ENCODE peak calls at places on chromosomes 2 and 18, in six cellular contexts. F is fibroblast of villous mesenchyme, C is tibial nerve, O is GM12865, E is heart right ventricle, P is lower lobe of right lung. K is an unnamed sample.

GRCh38 chr2:120596990-120597594 is 138.6 kb upstream of the GLI2 start:
- DNase-seq in O (no peak), F (peak; percentile 78), C (peak; percentile 87), P (peak; percentile 50), E (peak; percentile 53), K (peak; percentile 96)

GRCh38 chr2:33278245-33278943 is 198.1 kb upstream of the RASGRP3 start:
- DNase-seq in C (peak; percentile 58), O (no peak), E (peak; percentile 40), P (no peak), F (no peak), K (peak; percentile 16)

GRCh38 chr18:63315879-63316278 is 3.7 kb downstream of the BCL2 start:
- DNase-seq in P (no peak), E (no peak), F (no peak), C (no peak), O (peak; percentile 25), K (no peak)

GRCh38 chr2:207746131-207746530 is 23.6 kb downstream of the FZD5 start:
- DNase-seq in C (no peak), P (no peak), F (peak; percentile 78), E (peak; percentile 28), O (peak; percentile 79), K (peak; percentile 84)

GRCh38 chr2:29443086-29443485 is 327.9 kb downstream of the CLIP4 start:
- DNase-seq in E (no peak), C (no peak), O (no peak), F (no peak), P (no peak), K (no peak)

GRCh38 chr2:201396595-201396994 is 39.5 kb upstream of the FLACC1 start:
- DNase-seq in F (no peak), C (no peak), E (no peak), P (no peak), O (no peak), K (peak; percentile 40)

GRCh38 chr18:55588001-55588875 is at the start of gene TCF4:
- DNase-seq in P (peak; percentile 68), C (peak; percentile 42), F (peak; percentile 62), O (peak; percentile 46), E (peak; percentile 73), K (peak; percentile 72)

GRCh38 chr2:24919100-24919976 is 699 bp downstream of the ADCY3 start:
- DNase-seq in C (no peak), F (peak; percentile 53), O (peak; percentile 68), P (no peak), E (no peak), K (no peak)

GRCh38 chr2:55618025-55618648 is 715 bp upstream of the PPP4R3B start:
- DNase-seq in E (peak; percentile 7), O (peak; percentile 30), C (peak; percentile 13), F (peak; percentile 30), P (no peak), K (peak; percentile 12)

GRCh38 chr2:230866704-230867561 is 2.2 kb downstream of the ITM2C start:
- DNase-seq in C (no peak), P (no peak), E (no peak), F (peak; percentile 12), O (no peak), K (peak; percentile 19)

GRCh38 chr18:30139631-30140287 is 902.8 kb downstream of the DSC3 start:
- DNase-seq in P (no peak), E (no peak), C (no peak), O (no peak), F (no peak), K (no peak)

GRCh38 chr18:57029761-57030160 is 117.1 kb upstream of the BOD1L2 start:
- DNase-seq in E (no peak), P (no peak), C (no peak), F (no peak), O (no peak), K (no peak)

GRCh38 chr18:3250237-3251107 is 2.9 kb downstream of the MYL12A start:
- DNase-seq in C (no peak), O (peak; percentile 32), E (no peak), P (no peak), F (peak; percentile 72), K (peak; percentile 85)

GRCh38 chr18:832085-832681 is 20.1 kb upstream of the YES1 start:
- DNase-seq in O (peak; percentile 13), C (no peak), P (no peak), E (no peak), F (peak; percentile 21), K (peak; percentile 37)

GRCh38 chr2:38155-38554 is 8.2 kb downstream of the FAM110C start:
- DNase-seq in F (no peak), P (no peak), O (no peak), C (no peak), E (no peak), K (no peak)

GRCh38 chr2:199602271-199602895 is 144.6 kb upstream of the SATB2 start:
- DNase-seq in E (no peak), P (no peak), C (no peak), O (no peak), F (no peak), K (no peak)

GRCh38 chr2:37367984-37368383 is 23.6 kb downstream of the QPCT start:
- DNase-seq in O (no peak), C (no peak), F (no peak), E (no peak), P (no peak), K (no peak)

GRCh38 chr2:11073251-11073650 is 82.0 kb upstream of the SLC66A3 start:
- DNase-seq in O (peak; percentile 30), E (no peak), P (no peak), F (peak; percentile 52), C (no peak), K (peak; percentile 53)

GRCh38 chr2:189002079-189002478 is 27.9 kb downstream of the COL3A1 start:
- DNase-seq in P (no peak), E (no peak), F (peak; percentile 87), O (no peak), C (no peak), K (peak; percentile 76)

GRCh38 chr18:9614401-9615279 is at the start of gene PPP4R1:
- DNase-seq in P (peak; percentile 90), F (peak; percentile 69), O (peak; percentile 78), E (peak; percentile 75), C (peak; percentile 47), K (peak; percentile 55)

GRCh38 chr2:170361359-170361936 is 183.5 kb downstream of the MYO3B start:
- DNase-seq in P (no peak), O (peak; percentile 72), C (peak; percentile 43), F (peak; percentile 47), E (peak; percentile 12), K (peak; percentile 72)

GRCh38 chr2:82013641-82014040 is 1709.1 kb upstream of the LRRTM1 start:
- DNase-seq in C (no peak), E (no peak), O (no peak), P (no peak), F (no peak), K (no peak)

GRCh38 chr2:179304424-179304823 is 39.8 kb upstream of the SESTD1 start:
- DNase-seq in F (no peak), C (no peak), O (no peak), E (no peak), P (no peak), K (no peak)

GRCh38 chr2:200523158-200523557 is 2.8 kb upstream of the SGO2 start:
- DNase-seq in C (no peak), O (no peak), F (no peak), P (no peak), E (no peak), K (no peak)

GRCh38 chr2:152097291-152098032 is 1.4 kb downstream of the CACNB4 start:
- DNase-seq in P (no peak), F (peak; percentile 45), E (peak; percentile 4), C (no peak), O (peak; percentile 12), K (peak; percentile 21)

GRCh38 chr2:96665083-96665569 is 22.6 kb downstream of the FER1L5 start:
- DNase-seq in P (peak; percentile 61), C (peak; percentile 29), F (peak; percentile 99), O (no peak), E (no peak), K (peak; percentile 99)

GRCh38 chr2:88580088-88580487 is 47.2 kb downstream of the EIF2AK3 start:
- DNase-seq in C (no peak), E (no peak), O (no peak), P (no peak), F (no peak), K (no peak)

DNA sequence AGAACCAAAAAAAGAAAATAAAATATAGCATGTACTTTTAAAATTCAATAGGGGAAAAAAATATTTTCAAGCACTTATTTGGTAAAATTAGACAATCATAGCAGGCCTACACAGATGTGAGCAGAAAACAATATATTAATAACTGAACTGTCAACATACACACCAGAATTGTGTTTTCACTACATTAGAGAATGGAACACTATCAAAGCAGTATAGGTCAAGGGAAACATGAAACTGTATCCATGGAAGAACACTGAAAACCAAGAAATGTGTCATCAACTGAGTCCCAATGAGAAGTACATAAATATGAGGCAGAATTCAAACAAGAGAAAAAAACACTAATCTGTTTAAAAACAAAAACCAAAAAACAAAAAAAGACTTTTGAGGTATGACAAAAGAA is 132.4 kb downstream of the USP34 start:
- DNase-seq in C (no peak), E (no peak), P (no peak), F (no peak), O (no peak), K (no peak)
- TF ChIP-seq CTCF in C (no peak), E (no peak), P (no peak), F (no peak), O (no peak), K (no peak)

GRCh38 chr2:204625135-204625534 is 79.9 kb downstream of the PARD3B start:
- DNase-seq in F (no peak), E (no peak), P (no peak), O (peak; percentile 1), C (no peak), K (peak; percentile 6)
- TF ChIP-seq CTCF in F (no peak), E (no peak), P (no peak), O (no peak), C (no peak), K (no peak)

GRCh38 chr2:142710336-142710735 is 167.1 kb upstream of the KYNU start:
- DNase-seq in E (no peak), O (peak; percentile 17), F (no peak), C (no peak), P (no peak), K (no peak)

GRCh38 chr2:142707318-142707717 is 170.1 kb upstream of the KYNU start:
- DNase-seq in C (no peak), F (no peak), E (no peak), O (no peak), P (no peak), K (no peak)
- TF ChIP-seq CTCF in C (no peak), F (no peak), E (no peak), O (no peak), P (no peak), K (no peak)

DNA sequence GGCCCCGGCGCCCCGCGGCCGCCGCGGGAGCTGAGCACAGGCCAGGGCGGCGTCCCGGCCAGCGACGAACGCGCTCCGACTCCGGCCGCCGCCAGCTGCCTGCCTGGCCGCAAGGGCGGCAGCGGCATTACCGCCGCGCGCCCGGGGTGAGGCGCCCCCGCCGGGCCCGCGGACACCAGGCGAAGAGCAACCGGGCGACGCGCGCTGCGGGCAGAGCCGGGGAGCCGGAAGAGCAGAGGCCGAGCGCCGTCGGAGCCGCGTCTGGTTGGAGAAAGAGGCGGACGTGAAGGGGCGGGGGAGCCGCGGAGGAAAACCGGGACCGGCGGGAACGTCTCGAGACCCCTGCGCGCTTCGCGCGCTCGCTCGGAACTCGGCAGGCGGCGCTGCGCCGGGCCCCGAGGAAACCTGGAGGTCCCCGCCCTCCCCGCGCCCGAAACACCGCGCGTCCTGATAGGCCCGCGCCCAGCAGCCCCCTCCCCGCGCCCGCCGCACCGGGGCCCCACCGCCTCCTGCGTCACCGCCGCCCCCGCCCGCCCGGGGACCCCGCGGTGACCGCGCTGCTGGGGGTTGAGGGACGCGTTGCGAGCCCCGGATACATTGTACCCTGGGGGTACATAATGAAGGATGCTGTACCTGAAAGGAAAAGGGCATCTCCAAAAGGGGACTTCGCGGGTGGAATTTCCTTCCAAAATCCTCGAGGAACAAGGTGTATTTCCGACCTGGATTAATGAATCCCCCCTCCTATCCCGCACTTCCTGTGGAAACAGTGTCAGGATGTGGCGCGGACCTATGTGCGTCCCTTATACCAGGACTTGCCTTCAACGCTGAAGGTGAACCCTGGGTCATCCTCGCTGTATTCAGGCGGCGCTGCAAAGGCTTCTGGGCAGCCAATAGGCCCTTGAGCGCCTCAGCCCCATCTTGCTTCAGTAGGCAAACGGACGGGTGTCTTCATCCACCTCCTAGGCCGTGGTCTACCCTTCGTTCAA is 1.0 kb upstream of the B4GALT6 start:
- DNase-seq in C (no peak), P (peak; percentile 71), F (peak; percentile 86), E (peak; percentile 62), O (peak; percentile 95), K (peak; percentile 86)
- TF ChIP-seq CTCF in C (peak; percentile 36), P (peak; percentile 39), F (peak; percentile 32), E (no peak), O (peak; percentile 43), K (peak; percentile 18)

K was measured in cardiac fibroblast.